ENCODE peak calls at places on chromosomes 12 and 14, in five cellular contexts. L is hypothalamus; S is T47D; J is CD4-positive, alpha-beta memory T cell; X is stimulated activated CD4-positive, alpha-beta T cell treated with anti-CD3 and anti-CD28 coated beads, Interleukin-12 subunit alpha, Interleukin-12 subunit beta, amount 100 ng/mL, for 4 hours. Z is an unnamed sample.

GRCh38 chr14:36747411-36748184 is 85.9 kb downstream of the PAX9 start:
- DNase-seq in X (no peak), L (no peak), J (no peak), S (no peak), Z (no peak)

GRCh38 chr12:2555487-2556082 is 239.2 kb upstream of the FKBP4 start:
- DNase-seq in L (no peak), J (no peak), X (no peak), S (no peak), Z (no peak)

GRCh38 chr12:4781212-4781611 is 61.0 kb downstream of the GALNT8 start:
- DNase-seq in X (no peak), L (no peak), J (no peak), S (no peak), Z (peak)

GRCh38 chr12:49641748-49642369 is 18.5 kb downstream of the PRPF40B start:
- DNase-seq in S (no peak), X (no peak), L (no peak), J (no peak), Z (no peak)

GRCh38 chr12:69570000-69570516 is 15.2 kb upstream of the CCT2 start:
- DNase-seq in X (no peak), S (no peak), L (no peak), J (no peak), Z (no peak)

GRCh38 chr12:67147447-67147846 is 121.7 kb upstream of the CAND1 start:
- DNase-seq in J (no peak), S (no peak), L (no peak), X (no peak), Z (no peak)

GRCh38 chr12:52521175-52521574 is 981 bp upstream of the KRT5 start:
- DNase-seq in S (no peak), X (no peak), L (no peak), J (no peak), Z (no peak)

GRCh38 chr12:32106517-32107366 is at the start of gene BICD1:
- DNase-seq in J (peak), S (peak), X (peak), L (peak), Z (peak)

GRCh38 chr12:101021911-101022388 is 188.1 kb downstream of the SLC5A8 start:
- DNase-seq in X (no peak), S (no peak), L (no peak), J (no peak), Z (no peak)

GRCh38 chr14:64643709-64644108 is 60.5 kb upstream of the PLEKHG3 start:
- DNase-seq in S (no peak), X (no peak), L (no peak), J (no peak), Z (no peak)

GRCh38 chr14:74429991-74430390 is 4.0 kb upstream of the SYNDIG1L start:
- DNase-seq in X (no peak), S (no peak), L (no peak), J (no peak), Z (no peak)

GRCh38 chr14:68884031-68885030 is 91.5 kb upstream of the ZFP36L1 start:
- DNase-seq in S (no peak), J (no peak), L (no peak), X (no peak), Z (no peak)

GRCh38 chr12:22709292-22709691 is 84.3 kb downstream of the ETNK1 start:
- DNase-seq in J (no peak), L (no peak), S (peak), X (no peak), Z (peak)

GRCh38 chr14:88695873-88696272 is 96.9 kb downstream of the EML5 start:
- DNase-seq in L (no peak), J (no peak), X (no peak), S (no peak), Z (no peak)

GRCh38 chr14:93114068-93114710 is 1.5 kb downstream of the ITPK1 start:
- DNase-seq in S (no peak), L (no peak), J (no peak), X (no peak), Z (no peak)

GRCh38 chr14:95730126-95730525 is 16.2 kb upstream of the TCL1A start:
- DNase-seq in L (no peak), S (no peak), J (no peak), X (no peak), Z (no peak)

GRCh38 chr12:24425601-24425970 is 476.1 kb upstream of the SOX5 start:
- DNase-seq in L (no peak), J (no peak), X (no peak), S (no peak), Z (no peak)

GRCh38 chr12:126385785-126386184 is 1320.5 kb downstream of the AACS start:
- DNase-seq in X (no peak), L (no peak), S (no peak), J (no peak), Z (no peak)

GRCh38 chr12:112353389-112353788 is 28.8 kb downstream of the HECTD4 start:
- DNase-seq in L (no peak), J (no peak), X (no peak), S (no peak), Z (no peak)

GRCh38 chr12:115657081-115658013 is 620.1 kb downstream of the MED13L start:
- DNase-seq in L (no peak), S (no peak), X (no peak), J (no peak), Z (no peak)

GRCh38 chr12:40336573-40337199 is 111.9 kb downstream of the LRRK2 start:
- DNase-seq in L (no peak), X (no peak), S (peak), J (no peak), Z (no peak)

GRCh38 chr12:108967869-108968540 is 52.9 kb downstream of the SVOP start:
- DNase-seq in J (no peak), L (no peak), S (no peak), X (no peak), Z (peak)

GRCh38 chr12:59459966-59460365 is 135.9 kb upstream of the SLC16A7 start:
- DNase-seq in S (no peak), J (no peak), L (no peak), X (no peak), Z (no peak)

GRCh38 chr14:106518054-106518943 is 991.9 kb downstream of the TMEM121 start:
- DNase-seq in X (peak), L (no peak), J (peak), S (no peak), Z (peak)